ENCODE peak calls at places on chromosomes 16 and 17, in eight cellular contexts. Z is AG04450; G is mammary epithelial cell; F is cardiac muscle cell; S is CD8-positive, alpha-beta T cell; U is lower lobe of right lung; O is cardiac fibroblast; B is bronchial epithelial cell. N is an unnamed sample.

GRCh38 chr17:72775914-72776313 is 316.6 kb downstream of the SLC39A11 start:
- DNase-seq in Z (no peak), G (no peak), F (no peak), S (no peak), U (no peak), O (no peak), B (no peak), N (no peak)

GRCh38 chr16:79839450-79839849 is 238.9 kb upstream of the MAF start:
- DNase-seq in Z (no peak), G (no peak), F (peak; percentile 14), S (no peak), U (no peak), O (no peak), B (no peak), N (no peak)

GRCh38 chr16:60200161-60200560 is 1466.0 kb upstream of the GOT2 start:
- DNase-seq in Z (no peak), G (no peak), F (no peak), S (no peak), U (no peak), O (no peak), B (no peak), N (no peak)

GRCh38 chr16:75491876-75492275 is 3.4 kb downstream of the CHST6 start:
- DNase-seq in Z (no peak), G (peak; percentile 36), F (no peak), S (no peak), U (no peak), O (no peak), B (no peak), N (no peak)

GRCh38 chr16:53098526-53099317 is 43.9 kb downstream of the CHD9 start:
- DNase-seq in Z (peak; percentile 84), G (peak; percentile 79), F (peak; percentile 99), S (peak; percentile 61), U (peak; percentile 89), O (peak; percentile 97), B (peak; percentile 77), N (peak; percentile 20)

GRCh38 chr16:49461517-49461951 is 87.9 kb downstream of the C16orf78 start:
- DNase-seq in Z (no peak), G (no peak), F (no peak), S (no peak), U (peak; percentile 16), O (no peak), B (no peak), N (no peak)

GRCh38 chr17:41516828-41517283 is 1.8 kb downstream of the KRT15 start:
- DNase-seq in Z (no peak), G (no peak), F (no peak), S (no peak), U (peak; percentile 65), O (no peak), B (peak; percentile 45), N (no peak)

GRCh38 chr17:76240461-76241204 is at the start of gene RNF157:
- DNase-seq in Z (no peak), G (no peak), F (peak; percentile 56), S (peak; percentile 75), U (peak; percentile 76), O (no peak), B (no peak), N (peak; percentile 84)

GRCh38 chr16:56603589-56603988 is 4.8 kb upstream of the MT2A start:
- DNase-seq in Z (no peak), G (no peak), F (peak; percentile 36), S (no peak), U (no peak), O (peak; percentile 56), B (peak; percentile 47), N (no peak)

GRCh38 chr17:59565959-59566324 is 532 bp downstream of the DHX40 start:
- DNase-seq in Z (peak; percentile 49), G (peak; percentile 73), F (peak; percentile 82), S (no peak), U (peak; percentile 59), O (peak; percentile 86), B (peak; percentile 74), N (peak; percentile 56)

GRCh38 chr17:63096426-63096825 is 130.4 kb downstream of the TANC2 start:
- DNase-seq in Z (peak; percentile 51), G (no peak), F (no peak), S (no peak), U (no peak), O (peak; percentile 50), B (no peak), N (no peak)

GRCh38 chr17:62780273-62780672 is 27.8 kb downstream of the MARCHF10 start:
- DNase-seq in Z (no peak), G (no peak), F (no peak), S (no peak), U (peak; percentile 87), O (no peak), B (peak; percentile 83), N (no peak)

GRCh38 chr16:67718668-67719047 is 458 bp downstream of the GFOD2 start:
- DNase-seq in Z (no peak), G (peak; percentile 23), F (no peak), S (peak; percentile 52), U (no peak), O (no peak), B (no peak), N (no peak)

GRCh38 chr16:22977294-22977697 is 163.3 kb downstream of the HS3ST2 start:
- DNase-seq in Z (no peak), G (peak; percentile 8), F (no peak), S (no peak), U (no peak), O (peak; percentile 7), B (peak; percentile 26), N (no peak)

GRCh38 chr16:28983644-28984043 is 1.2 kb upstream of the LAT start:
- DNase-seq in Z (no peak), G (no peak), F (no peak), S (no peak), U (no peak), O (no peak), B (no peak), N (no peak)

GRCh38 chr16:27802664-27803450 is 252.9 kb downstream of the KATNIP start:
- DNase-seq in Z (no peak), G (no peak), F (no peak), S (no peak), U (no peak), O (no peak), B (no peak), N (no peak)

DNA sequence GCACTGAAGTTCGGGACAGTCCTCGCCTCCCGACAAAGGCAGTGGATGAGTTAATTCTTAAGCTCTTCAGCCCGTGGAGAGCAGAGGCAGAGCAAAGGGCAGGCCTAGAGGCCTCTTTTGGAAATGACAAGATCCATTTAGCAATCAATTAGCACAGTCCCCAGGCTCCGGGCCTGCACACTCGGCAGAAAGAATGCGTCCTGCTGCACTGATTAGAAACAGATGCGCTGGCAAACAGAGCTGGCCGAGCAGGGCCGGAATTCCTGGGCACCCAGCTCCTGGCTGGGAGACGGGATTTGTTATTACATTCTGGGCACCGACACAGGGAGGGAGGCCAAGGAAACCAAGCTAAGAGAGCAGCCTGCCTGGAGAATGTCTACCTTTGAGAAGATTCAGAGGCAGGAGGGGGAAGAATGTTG is 162.9 kb downstream of the COPRS start:
- DNase-seq in Z (peak; percentile 84), G (no peak), F (peak; percentile 95), S (no peak), U (peak; percentile 53), O (peak; percentile 83), B (no peak), N (peak; percentile 66)
- TF ChIP-seq CTCF in Z (peak; percentile 33), G (no peak), F (peak; percentile 26), S (no peak), U (no peak), O (peak; percentile 29), B (no peak), N (no peak)

GRCh38 chr16:20359997-20360396 is 7.5 kb upstream of the UMOD start:
- DNase-seq in Z (no peak), G (no peak), F (no peak), S (no peak), U (no peak), O (no peak), B (no peak), N (peak; percentile 20)

GRCh38 chr16:20364051-20364450 is 11.5 kb upstream of the UMOD start:
- DNase-seq in Z (no peak), G (no peak), F (no peak), S (no peak), U (no peak), O (no peak), B (no peak), N (no peak)

DNA sequence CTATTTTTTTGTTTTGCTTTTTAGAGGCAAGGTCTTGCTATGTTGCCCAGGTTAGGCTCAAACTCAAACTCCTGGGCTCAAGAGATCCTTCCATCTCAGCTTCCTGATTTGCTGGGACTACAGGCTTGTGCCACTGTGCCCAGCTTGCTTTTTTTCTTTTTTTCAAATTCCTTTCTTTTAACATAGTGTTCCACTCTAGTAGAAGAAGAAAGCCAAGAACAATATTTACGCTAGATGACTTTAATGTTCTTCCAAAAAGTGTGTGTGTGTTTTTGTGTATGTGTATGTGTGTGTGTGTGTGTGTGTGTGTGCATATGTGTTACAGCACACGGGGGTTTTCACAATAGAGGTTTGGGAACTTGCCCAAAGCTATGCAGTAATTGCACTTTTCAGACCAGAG is 10.7 kb upstream of the UMOD start:
- DNase-seq in Z (no peak), G (no peak), F (no peak), S (no peak), U (no peak), O (no peak), B (no peak), N (no peak)
- TF ChIP-seq CTCF in Z (no peak), G (no peak), F (no peak), S (no peak), U (no peak), O (no peak), B (no peak), N (no peak)

DNA sequence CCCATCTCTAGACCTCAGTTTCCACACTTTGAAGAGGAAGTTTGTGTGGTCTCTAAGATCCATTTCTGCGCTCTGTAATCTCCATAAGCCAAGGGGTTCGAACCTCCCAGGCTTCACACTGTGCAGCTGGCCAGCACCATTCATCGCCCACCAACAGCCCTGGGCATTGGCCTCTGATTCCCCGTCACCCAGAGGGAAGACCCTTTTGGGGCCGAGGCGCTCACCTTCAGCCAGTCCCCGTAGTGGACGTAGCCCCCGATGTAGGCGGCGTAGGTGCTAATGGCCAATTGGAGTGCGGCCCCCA is 678 bp downstream of the TMEM101 start:
- DNase-seq in Z (no peak), G (no peak), F (no peak), S (no peak), U (no peak), O (no peak), B (no peak), N (no peak)
- TF ChIP-seq CTCF in Z (no peak), G (no peak), F (no peak), S (no peak), U (no peak), O (no peak), B (no peak), N (no peak)

DNA sequence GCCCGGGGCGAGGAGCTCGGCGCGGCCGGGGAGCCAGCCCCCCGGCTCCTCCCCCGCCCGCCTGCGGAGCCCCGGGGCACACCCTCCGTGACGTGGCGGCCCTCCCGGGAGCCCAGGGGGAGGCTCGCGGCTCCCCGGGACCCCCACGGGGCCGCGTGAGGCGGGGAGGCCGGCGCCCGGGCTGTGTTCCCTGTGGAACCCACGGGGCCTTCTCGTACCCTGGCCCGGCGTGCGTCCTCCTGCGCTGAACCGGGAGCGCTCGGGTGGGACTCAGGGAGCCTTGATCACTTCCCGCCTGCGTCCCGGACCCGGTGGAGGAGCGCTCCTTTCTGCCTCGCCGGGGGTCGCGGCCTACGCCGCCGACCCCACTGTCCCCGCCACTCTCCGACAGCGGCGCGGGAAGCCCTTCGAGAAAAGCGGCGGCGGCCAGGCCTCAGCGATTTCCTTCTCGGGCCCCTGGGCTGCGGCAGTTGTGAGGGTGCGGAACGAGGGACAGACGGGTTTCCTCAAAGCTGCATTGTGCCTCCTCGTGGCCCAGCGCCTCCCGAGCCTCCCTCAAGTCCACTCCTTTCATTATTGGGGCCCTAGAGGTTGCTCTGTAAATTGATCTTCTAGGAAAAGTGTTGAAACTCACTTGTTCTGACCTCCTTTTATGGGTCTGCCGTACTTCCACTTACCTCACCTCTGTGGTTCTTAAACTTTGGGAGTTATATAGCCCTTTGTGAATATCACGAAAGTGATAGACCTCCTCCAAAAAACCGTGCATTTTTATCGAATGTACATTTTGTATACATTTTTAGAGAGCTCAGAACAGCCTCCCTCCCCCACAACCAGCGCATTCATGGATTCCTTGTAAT is 597 bp downstream of the LIG3 start:
- DNase-seq in Z (peak; percentile 50), G (peak; percentile 78), F (peak; percentile 90), S (no peak), U (peak; percentile 88), O (peak; percentile 86), B (peak; percentile 65), N (peak; percentile 66)
- TF ChIP-seq CTCF in Z (peak; percentile 46), G (peak; percentile 40), F (peak; percentile 58), S (no peak), U (peak; percentile 49), O (peak; percentile 28), B (peak; percentile 42), N (no peak)